ENCODE peak calls at places on chromosomes 4 and X, in four cellular contexts. W is fibroblast of mammary gland, A is AG09309, M is NB4. E is an unnamed sample.

GRCh38 chrX:39507034-39507433 is 590.7 kb downstream of the BCOR start:
- DNase-seq in W (no peak), A (no peak), M (no peak), E (no peak)

GRCh38 chrX:38409289-38409688 is 56.9 kb downstream of the OTC start:
- DNase-seq in W (no peak), A (no peak), M (no peak), E (no peak)

GRCh38 chrX:110006161-110006560 is 3.2 kb downstream of the TMEM164 start:
- DNase-seq in W (no peak), A (no peak), M (no peak), E (no peak)

GRCh38 chrX:47446431-47446830 is 36.6 kb downstream of the ZNF41 start:
- DNase-seq in W (no peak), A (no peak), M (no peak), E (no peak)

GRCh38 chrX:41542151-41542935 is 95.2 kb downstream of the NYX start:
- DNase-seq in W (no peak), A (no peak), M (no peak), E (peak; percentile 20)

GRCh38 chrX:155662297-155662696 is 49.5 kb upstream of the TMLHE start:
- DNase-seq in W (peak; percentile 7), A (no peak), M (peak; percentile 9), E (no peak)

GRCh38 chr4:113316879-113317278 is 267.4 kb downstream of the ANK2 start:
- DNase-seq in W (peak; percentile 5), A (no peak), M (no peak), E (no peak)

GRCh38 chr4:36207808-36208207 is 36.5 kb downstream of the ARAP2 start:
- DNase-seq in W (no peak), A (no peak), M (no peak), E (no peak)

GRCh38 chrX:19888419-19888879 is 1.0 kb upstream of the SH3KBP1 start:
- DNase-seq in W (peak; percentile 74), A (peak; percentile 38), M (peak; percentile 84), E (peak; percentile 79)

GRCh38 chr4:52640808-52641595 is 18.1 kb downstream of the USP46 start:
- DNase-seq in W (no peak), A (no peak), M (no peak), E (peak; percentile 50)

GRCh38 chr4:5899881-5900280 is 7.0 kb upstream of the CRMP1 start:
- DNase-seq in W (no peak), A (no peak), M (no peak), E (no peak)

GRCh38 chr4:44988011-44988410 is 261.7 kb upstream of the GNPDA2 start:
- DNase-seq in W (no peak), A (no peak), M (no peak), E (no peak)

GRCh38 chr4:47075241-47075640 is 43.9 kb downstream of the GABRB1 start:
- DNase-seq in W (peak; percentile 32), A (no peak), M (no peak), E (peak; percentile 30)

GRCh38 chr4:139416073-139416673 is 37.7 kb upstream of the RAB33B start:
- DNase-seq in W (peak; percentile 67), A (peak; percentile 17), M (peak; percentile 70), E (peak; percentile 55)

GRCh38 chrX:13414006-13414647 is 94.3 kb upstream of the ATXN3L start:
- DNase-seq in W (no peak), A (no peak), M (no peak), E (no peak)

GRCh38 chr4:146310319-146311021 is 96.1 kb downstream of the REELD1 start:
- DNase-seq in W (no peak), A (no peak), M (no peak), E (no peak)

GRCh38 chr4:89509708-89510269 is 202.2 kb upstream of the GPRIN3 start:
- DNase-seq in W (peak; percentile 97), A (peak; percentile 80), M (no peak), E (peak; percentile 63)

GRCh38 chrX:33434256-33435092 is 223.1 kb upstream of the DMD start:
- DNase-seq in W (peak; percentile 45), A (peak; percentile 2), M (peak; percentile 52), E (peak; percentile 32)

GRCh38 chr4:88908521-88908920 is 148.5 kb downstream of the FAM13A start:
- DNase-seq in W (no peak), A (no peak), M (no peak), E (no peak)

GRCh38 chr4:77220841-77221613 is 64.0 kb downstream of the CCNG2 start:
- DNase-seq in W (peak; percentile 64), A (peak; percentile 51), M (no peak), E (no peak)

GRCh38 chr4:100841911-100842310 is 324.1 kb upstream of the EMCN start:
- DNase-seq in W (peak; percentile 60), A (no peak), M (no peak), E (peak; percentile 31)

GRCh38 chr4:129455462-129455861 is 359.5 kb downstream of the C4orf33 start:
- DNase-seq in W (no peak), A (no peak), M (no peak), E (no peak)

GRCh38 chrX:69808375-69808774 is 192.5 kb downstream of the EDA start:
- DNase-seq in W (no peak), A (no peak), M (no peak), E (no peak)

GRCh38 chrX:108270739-108271396 is 167.4 kb downstream of the COL4A6 start:
- DNase-seq in W (peak; percentile 12), A (no peak), M (peak; percentile 58), E (peak; percentile 76)

GRCh38 chr4:21304061-21304541 is 603.8 kb downstream of the PACRGL start:
- DNase-seq in W (no peak), A (no peak), M (no peak), E (no peak)

GRCh38 chrX:80751456-80751855 is 58.2 kb downstream of the BRWD3 start:
- DNase-seq in W (no peak), A (no peak), M (no peak), E (no peak)

GRCh38 chr4:112222219-112222955 is 9.2 kb upstream of the AP1AR start:
- DNase-seq in W (no peak), A (no peak), M (no peak), E (no peak)

GRCh38 chrX:83630662-83631061 is 122.6 kb downstream of the POU3F4 start:
- DNase-seq in W (no peak), A (no peak), M (no peak), E (no peak)

GRCh38 chr4:83308672-83309071 is 24.1 kb upstream of the COQ2 start:
- DNase-seq in W (no peak), A (no peak), M (no peak), E (no peak)

GRCh38 chr4:185286571-185286970 is 77.2 kb downstream of the SNX25 start:
- DNase-seq in W (no peak), A (no peak), M (no peak), E (no peak)
- H3K4me3 ChIP-seq in W (no peak overlapping the region), A (no peak overlapping the region), M (no peak overlapping the region), E (no peak overlapping the region)

DNA sequence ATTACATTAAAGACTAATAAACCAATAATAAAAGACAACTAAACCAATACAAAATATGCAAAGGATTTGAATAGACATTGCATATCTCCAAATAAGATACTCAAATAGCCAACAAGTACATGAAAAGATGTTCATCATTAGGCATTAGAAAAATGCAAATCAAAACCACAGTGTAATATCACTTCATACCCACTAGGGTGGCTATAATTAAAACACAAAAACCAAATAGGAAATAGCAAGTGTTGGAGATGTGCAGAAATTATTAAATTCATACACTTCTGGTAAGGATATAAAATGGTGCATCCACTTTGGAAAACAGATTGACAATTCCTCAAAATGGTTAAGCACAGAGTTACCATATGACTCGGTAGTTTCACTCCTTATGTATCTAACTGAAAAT is 860.8 kb upstream of the DIAPH2 start:
- DNase-seq in W (no peak), A (no peak), M (no peak), E (no peak)
- TF ChIP-seq CTCF in W (peak; percentile 25), A (no peak), M (no peak), E (no peak)

DNA sequence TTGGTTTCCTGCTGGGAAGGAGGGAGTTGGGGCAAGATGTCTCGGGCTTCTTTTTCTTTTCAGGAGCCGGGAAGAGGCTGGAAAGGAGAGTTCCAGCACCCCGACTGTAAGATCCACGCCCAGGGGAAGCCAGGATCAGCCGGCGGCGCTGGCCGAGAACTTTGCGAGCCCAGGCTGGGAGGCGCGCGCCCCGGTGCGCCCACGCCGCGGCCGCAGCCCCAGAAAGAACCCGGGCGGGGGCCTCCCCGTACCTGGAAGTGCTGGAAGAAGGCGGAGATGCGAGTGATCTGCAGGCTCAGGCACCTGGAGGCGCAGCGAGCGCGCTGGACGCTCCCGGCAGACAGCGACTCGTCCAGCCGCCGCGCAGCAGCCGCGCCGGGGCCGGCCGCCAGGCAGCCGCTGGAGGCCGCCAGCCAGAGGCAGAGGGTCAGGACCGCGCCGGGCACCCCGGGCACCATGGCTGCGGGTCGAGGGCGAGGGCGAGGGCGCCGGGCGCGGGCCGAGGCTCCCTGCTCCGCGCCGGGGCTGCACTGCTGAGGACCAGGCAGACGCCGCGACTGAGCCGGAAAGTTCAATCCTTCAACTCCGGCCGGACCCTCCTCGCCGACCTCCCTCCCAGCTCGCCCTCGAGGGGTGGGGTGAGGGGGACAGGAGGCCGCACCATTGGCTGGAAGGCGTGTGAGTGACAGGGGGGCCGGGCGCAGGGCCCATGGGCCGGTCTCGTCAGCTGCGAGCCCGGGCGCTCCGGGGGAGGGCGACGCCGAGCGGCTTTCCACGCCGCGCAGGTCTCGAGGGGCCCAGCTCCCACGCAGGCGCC is at the start of gene ANOS1:
- DNase-seq in W (no peak), A (no peak), M (no peak), E (peak; percentile 29)
- H3K4me3 ChIP-seq in W (no peak within 1 kb of the TSS), A (peak within 1 kb of the TSS; percentile 41), M (no peak within 1 kb of the TSS), E (peak within 1 kb of the TSS; percentile 43)

GRCh38 chr4:99457270-99457669 is 22.1 kb upstream of the ADH7 start:
- DNase-seq in W (no peak), A (no peak), M (no peak), E (no peak)
- TF ChIP-seq CTCF in W (peak; percentile 10), A (peak; percentile 33), M (no peak), E (no peak)

E was measured in astrocyte of the spinal cord.